ENCODE peak calls at places on chromosomes 3 and 15, in nine cellular contexts. H is neural crest cell; K is activated naive CD8-positive, alpha-beta T cell treated with anti-CD3 and anti-CD28 coated beads, Interleukin-2, amount 50 U/mL, for 24 hours; A is heart right ventricle; F is GM20000; L is fibroblast of pulmonary artery; J is stimulated activated CD8-positive, alpha-beta memory T cell treated with anti-CD3 and anti-CD28 coated beads, Interleukin-2, amount 100 ng/mL, for 1 hour; D is activated effector memory CD4-positive, alpha-beta T cell treated with Interleukin-2 at 50 U/mL for 16 hours; T is COR-L47. Z is an unnamed sample.

GRCh38 chr3:194279106-194279505 is 72.0 kb downstream of the CPN2 start:
- DNase-seq in H (no peak), K (no peak), A (no peak), F (no peak), L (no peak), J (no peak), D (no peak), T (no peak), Z (no peak)

GRCh38 chr15:73981761-73982222 is 10.3 kb downstream of the STOML1 start:
- DNase-seq in H (no peak), K (no peak), A (no peak), F (no peak), L (no peak), J (no peak), D (no peak), T (no peak), Z (no peak)

GRCh38 chr3:72058493-72059081 is 273.6 kb upstream of the PROK2 start:
- DNase-seq in H (no peak), K (no peak), A (peak), F (no peak), L (no peak), J (no peak), D (no peak), T (peak), Z (peak)

GRCh38 chr15:41160639-41161315 is 44.7 kb upstream of the INO80 start:
- DNase-seq in H (no peak), K (no peak), A (no peak), F (no peak), L (peak), J (no peak), D (no peak), T (no peak), Z (no peak)

GRCh38 chr3:57001356-57001755 is 59.1 kb upstream of the SPATA12 start:
- DNase-seq in H (no peak), K (no peak), A (no peak), F (no peak), L (no peak), J (no peak), D (no peak), T (no peak), Z (no peak)

GRCh38 chr3:195705081-195705991 is 15.4 kb upstream of the MUC20 start:
- DNase-seq in H (no peak), K (no peak), A (no peak), F (peak), L (no peak), J (no peak), D (no peak), T (no peak), Z (no peak)

GRCh38 chr15:42890161-42890913 is 30.2 kb downstream of the TTBK2 start:
- DNase-seq in H (no peak), K (no peak), A (no peak), F (no peak), L (peak), J (no peak), D (no peak), T (no peak), Z (no peak)

GRCh38 chr15:60989696-60990095 is 239.4 kb downstream of the RORA start:
- DNase-seq in H (no peak), K (no peak), A (no peak), F (no peak), L (no peak), J (no peak), D (no peak), T (no peak), Z (no peak)

GRCh38 chr3:139716908-139717485 is 39.2 kb upstream of the NMNAT3 start:
- DNase-seq in H (no peak), K (no peak), A (no peak), F (no peak), L (no peak), J (no peak), D (no peak), T (peak), Z (no peak)

GRCh38 chr3:179544981-179545645 is 17.6 kb upstream of the ACTL6A start:
- DNase-seq in H (no peak), K (no peak), A (no peak), F (no peak), L (peak), J (no peak), D (no peak), T (no peak), Z (no peak)

GRCh38 chr3:179961081-179962078 is 75.4 kb downstream of the PEX5L start:
- DNase-seq in H (no peak), K (no peak), A (no peak), F (no peak), L (no peak), J (no peak), D (no peak), T (peak), Z (no peak)

GRCh38 chr3:169348276-169348675 is 315.2 kb downstream of the MECOM start:
- DNase-seq in H (no peak), K (no peak), A (no peak), F (no peak), L (no peak), J (no peak), D (no peak), T (no peak), Z (no peak)

GRCh38 chr3:135237371-135237770 is 442.3 kb downstream of the EPHB1 start:
- DNase-seq in H (no peak), K (no peak), A (no peak), F (no peak), L (no peak), J (no peak), D (no peak), T (no peak), Z (no peak)

GRCh38 chr3:155853214-155854146 is 747 bp downstream of the SLC33A1 start:
- DNase-seq in H (peak), K (peak), A (peak), F (peak), L (peak), J (no peak), D (no peak), T (peak), Z (no peak)

GRCh38 chr3:39276746-39277145 is 3.1 kb downstream of the CX3CR1 start:
- DNase-seq in H (no peak), K (no peak), A (no peak), F (no peak), L (no peak), J (no peak), D (no peak), T (no peak), Z (no peak)

GRCh38 chr15:93059442-93059841 is 29.6 kb downstream of the RGMA start:
- DNase-seq in H (no peak), K (no peak), A (no peak), F (no peak), L (no peak), J (no peak), D (no peak), T (no peak), Z (no peak)

GRCh38 chr3:136070953-136071949 is 105.7 kb downstream of the PPP2R3A start:
- DNase-seq in H (no peak), K (no peak), A (no peak), F (no peak), L (peak), J (no peak), D (no peak), T (peak), Z (no peak)

GRCh38 chr3:174308761-174309160 is 550.4 kb upstream of the NAALADL2 start:
- DNase-seq in H (no peak), K (no peak), A (no peak), F (no peak), L (no peak), J (no peak), D (no peak), T (no peak), Z (no peak)

GRCh38 chr3:147544290-147544689 is 135.1 kb downstream of the ZIC1 start:
- DNase-seq in H (no peak), K (no peak), A (no peak), F (no peak), L (no peak), J (no peak), D (no peak), T (no peak), Z (no peak)

GRCh38 chr15:81888748-81889479 is 156.9 kb downstream of the MEX3B start:
- DNase-seq in H (no peak), K (no peak), A (no peak), F (no peak), L (peak), J (no peak), D (no peak), T (no peak), Z (no peak)

GRCh38 chr3:122005033-122005565 is 16.9 kb downstream of the ILDR1 start:
- DNase-seq in H (no peak), K (peak), A (no peak), F (peak), L (no peak), J (no peak), D (no peak), T (no peak), Z (no peak)

GRCh38 chr3:7817239-7817638 is 684.4 kb upstream of the LMCD1 start:
- DNase-seq in H (no peak), K (no peak), A (no peak), F (no peak), L (no peak), J (no peak), D (no peak), T (no peak), Z (no peak)

GRCh38 chr3:183895296-183895695 is 10.6 kb upstream of the PARL start:
- DNase-seq in H (no peak), K (no peak), A (no peak), F (peak), L (peak), J (peak), D (no peak), T (peak), Z (no peak)

GRCh38 chr3:36663666-36664291 is 100.6 kb downstream of the DCLK3 start:
- DNase-seq in H (no peak), K (no peak), A (no peak), F (no peak), L (peak), J (no peak), D (no peak), T (no peak), Z (no peak)

GRCh38 chr15:59553879-59554735 is 57.5 kb upstream of the GCNT3 start:
- DNase-seq in H (no peak), K (no peak), A (no peak), F (no peak), L (peak), J (no peak), D (no peak), T (peak), Z (no peak)

GRCh38 chr3:146650691-146651090 is 45.5 kb upstream of the PLSCR5 start:
- DNase-seq in H (no peak), K (no peak), A (no peak), F (no peak), L (peak), J (no peak), D (no peak), T (no peak), Z (no peak)

GRCh38 chr3:161042023-161042501 is 63.1 kb downstream of the B3GALNT1 start:
- DNase-seq in H (no peak), K (no peak), A (no peak), F (no peak), L (peak), J (no peak), D (no peak), T (no peak), Z (no peak)

GRCh38 chr3:184551103-184551502 is 10.5 kb upstream of the EPHB3 start:
- DNase-seq in H (no peak), K (no peak), A (no peak), F (no peak), L (no peak), J (no peak), D (no peak), T (no peak), Z (no peak)